ENCODE peak calls at places on chromosome 17, in four cellular contexts. One of them, this sample, is unnamed.

GRCh38 chr17:40539711-40540411 is 25.4 kb downstream of the CCR7 start:
- DNase-seq in upper lobe of right lung: peak
- DNase-seq in activated effector memory CD4-positive, alpha-beta T cell treated with anti-CD3 and anti-CD28 coated beads, Interleukin-2, amount 50 U/mL, for 16 hours: peak
- DNase-seq in fibroblast of the aortic adventitia: no peak
- DNase-seq in this sample: peak

GRCh38 chr17:50129946-50130777 is at the start of gene SAMD14:
- DNase-seq in upper lobe of right lung: peak
- DNase-seq in activated effector memory CD4-positive, alpha-beta T cell treated with anti-CD3 and anti-CD28 coated beads, Interleukin-2, amount 50 U/mL, for 16 hours: peak
- DNase-seq in fibroblast of the aortic adventitia: no peak
- DNase-seq in this sample: no peak

GRCh38 chr17:4340914-4341615 is 25.4 kb downstream of the UBE2G1 start:
- DNase-seq in upper lobe of right lung: no peak
- DNase-seq in activated effector memory CD4-positive, alpha-beta T cell treated with anti-CD3 and anti-CD28 coated beads, Interleukin-2, amount 50 U/mL, for 16 hours: no peak
- DNase-seq in fibroblast of the aortic adventitia: peak
- DNase-seq in this sample: no peak

GRCh38 chr17:55416470-55417052 is 5.1 kb downstream of the MMD start:
- DNase-seq in upper lobe of right lung: no peak
- DNase-seq in activated effector memory CD4-positive, alpha-beta T cell treated with anti-CD3 and anti-CD28 coated beads, Interleukin-2, amount 50 U/mL, for 16 hours: no peak
- DNase-seq in fibroblast of the aortic adventitia: no peak
- DNase-seq in this sample: no peak

GRCh38 chr17:42045719-42046118 is 4.7 kb downstream of the C17orf113 start:
- DNase-seq in upper lobe of right lung: no peak
- DNase-seq in activated effector memory CD4-positive, alpha-beta T cell treated with anti-CD3 and anti-CD28 coated beads, Interleukin-2, amount 50 U/mL, for 16 hours: no peak
- DNase-seq in fibroblast of the aortic adventitia: no peak
- DNase-seq in this sample: no peak

GRCh38 chr17:48612854-48613691 is 2.0 kb downstream of the HOXB8 start:
- DNase-seq in upper lobe of right lung: no peak
- DNase-seq in activated effector memory CD4-positive, alpha-beta T cell treated with anti-CD3 and anti-CD28 coated beads, Interleukin-2, amount 50 U/mL, for 16 hours: peak
- DNase-seq in fibroblast of the aortic adventitia: no peak
- DNase-seq in this sample: peak

GRCh38 chr17:63567229-63567628 is 17.0 kb downstream of the DCAF7 start:
- DNase-seq in upper lobe of right lung: no peak
- DNase-seq in activated effector memory CD4-positive, alpha-beta T cell treated with anti-CD3 and anti-CD28 coated beads, Interleukin-2, amount 50 U/mL, for 16 hours: no peak
- DNase-seq in fibroblast of the aortic adventitia: no peak
- DNase-seq in this sample: no peak

GRCh38 chr17:42277342-42277712 is 1.1 kb upstream of the STAT5B start:
- DNase-seq in upper lobe of right lung: no peak
- DNase-seq in activated effector memory CD4-positive, alpha-beta T cell treated with anti-CD3 and anti-CD28 coated beads, Interleukin-2, amount 50 U/mL, for 16 hours: no peak
- DNase-seq in fibroblast of the aortic adventitia: no peak
- DNase-seq in this sample: no peak

GRCh38 chr17:17874478-17874877 is 37.7 kb upstream of the SREBF1 start:
- DNase-seq in upper lobe of right lung: no peak
- DNase-seq in activated effector memory CD4-positive, alpha-beta T cell treated with anti-CD3 and anti-CD28 coated beads, Interleukin-2, amount 50 U/mL, for 16 hours: no peak
- DNase-seq in fibroblast of the aortic adventitia: peak
- DNase-seq in this sample: no peak

GRCh38 chr17:49821916-49822315 is 26.0 kb downstream of the TAC4 start:
- DNase-seq in upper lobe of right lung: no peak
- DNase-seq in activated effector memory CD4-positive, alpha-beta T cell treated with anti-CD3 and anti-CD28 coated beads, Interleukin-2, amount 50 U/mL, for 16 hours: no peak
- DNase-seq in fibroblast of the aortic adventitia: no peak
- DNase-seq in this sample: no peak

GRCh38 chr17:49000943-49001342 is 3.8 kb downstream of the IGF2BP1 start:
- DNase-seq in upper lobe of right lung: no peak
- DNase-seq in activated effector memory CD4-positive, alpha-beta T cell treated with anti-CD3 and anti-CD28 coated beads, Interleukin-2, amount 50 U/mL, for 16 hours: no peak
- DNase-seq in fibroblast of the aortic adventitia: no peak
- DNase-seq in this sample: no peak

GRCh38 chr17:50169121-50169764 is 3.4 kb downstream of the SGCA start:
- DNase-seq in upper lobe of right lung: no peak
- DNase-seq in activated effector memory CD4-positive, alpha-beta T cell treated with anti-CD3 and anti-CD28 coated beads, Interleukin-2, amount 50 U/mL, for 16 hours: peak
- DNase-seq in fibroblast of the aortic adventitia: peak
- DNase-seq in this sample: peak

GRCh38 chr17:13114601-13115024 is 96.8 kb upstream of the ELAC2 start:
- DNase-seq in upper lobe of right lung: no peak
- DNase-seq in activated effector memory CD4-positive, alpha-beta T cell treated with anti-CD3 and anti-CD28 coated beads, Interleukin-2, amount 50 U/mL, for 16 hours: no peak
- DNase-seq in fibroblast of the aortic adventitia: peak
- DNase-seq in this sample: no peak

GRCh38 chr17:82228278-82228841 is 482 bp upstream of the SLC16A3 start:
- DNase-seq in upper lobe of right lung: peak
- DNase-seq in activated effector memory CD4-positive, alpha-beta T cell treated with anti-CD3 and anti-CD28 coated beads, Interleukin-2, amount 50 U/mL, for 16 hours: peak
- DNase-seq in fibroblast of the aortic adventitia: no peak
- DNase-seq in this sample: peak

GRCh38 chr17:42009170-42009569 is 8.1 kb downstream of the DNAJC7 start:
- DNase-seq in upper lobe of right lung: no peak
- DNase-seq in activated effector memory CD4-positive, alpha-beta T cell treated with anti-CD3 and anti-CD28 coated beads, Interleukin-2, amount 50 U/mL, for 16 hours: no peak
- DNase-seq in fibroblast of the aortic adventitia: no peak
- DNase-seq in this sample: no peak

GRCh38 chr17:41539979-41540701 is 12.0 kb upstream of the KRT19 start:
- DNase-seq in upper lobe of right lung: no peak
- DNase-seq in activated effector memory CD4-positive, alpha-beta T cell treated with anti-CD3 and anti-CD28 coated beads, Interleukin-2, amount 50 U/mL, for 16 hours: no peak
- DNase-seq in fibroblast of the aortic adventitia: no peak
- DNase-seq in this sample: peak

GRCh38 chr17:57919912-57920311 is 35.3 kb downstream of the CUEDC1 start:
- DNase-seq in upper lobe of right lung: no peak
- DNase-seq in activated effector memory CD4-positive, alpha-beta T cell treated with anti-CD3 and anti-CD28 coated beads, Interleukin-2, amount 50 U/mL, for 16 hours: no peak
- DNase-seq in fibroblast of the aortic adventitia: no peak
- DNase-seq in this sample: no peak

GRCh38 chr17:43334744-43335400 is 63.9 kb upstream of the ARL4D start:
- DNase-seq in upper lobe of right lung: no peak
- DNase-seq in activated effector memory CD4-positive, alpha-beta T cell treated with anti-CD3 and anti-CD28 coated beads, Interleukin-2, amount 50 U/mL, for 16 hours: no peak
- DNase-seq in fibroblast of the aortic adventitia: no peak
- DNase-seq in this sample: no peak

GRCh38 chr17:50571681-50572080 is 11.2 kb downstream of the CACNA1G start:
- DNase-seq in upper lobe of right lung: no peak
- DNase-seq in activated effector memory CD4-positive, alpha-beta T cell treated with anti-CD3 and anti-CD28 coated beads, Interleukin-2, amount 50 U/mL, for 16 hours: no peak
- DNase-seq in fibroblast of the aortic adventitia: no peak
- DNase-seq in this sample: no peak

GRCh38 chr17:76546556-76547182 is 6.8 kb downstream of the PRCD start:
- DNase-seq in upper lobe of right lung: no peak
- DNase-seq in activated effector memory CD4-positive, alpha-beta T cell treated with anti-CD3 and anti-CD28 coated beads, Interleukin-2, amount 50 U/mL, for 16 hours: no peak
- DNase-seq in fibroblast of the aortic adventitia: peak
- DNase-seq in this sample: peak

GRCh38 chr17:17382060-17382449 is 78.9 kb downstream of the NT5M start:
- DNase-seq in upper lobe of right lung: no peak
- DNase-seq in activated effector memory CD4-positive, alpha-beta T cell treated with anti-CD3 and anti-CD28 coated beads, Interleukin-2, amount 50 U/mL, for 16 hours: no peak
- DNase-seq in fibroblast of the aortic adventitia: no peak
- DNase-seq in this sample: no peak

GRCh38 chr17:67223924-67224323 is 21.1 kb downstream of the HELZ start:
- DNase-seq in upper lobe of right lung: no peak
- DNase-seq in activated effector memory CD4-positive, alpha-beta T cell treated with anti-CD3 and anti-CD28 coated beads, Interleukin-2, amount 50 U/mL, for 16 hours: peak
- DNase-seq in fibroblast of the aortic adventitia: no peak
- DNase-seq in this sample: no peak

GRCh38 chr17:50266384-50267073 is 7.7 kb upstream of the TMEM92 start:
- DNase-seq in upper lobe of right lung: peak
- DNase-seq in activated effector memory CD4-positive, alpha-beta T cell treated with anti-CD3 and anti-CD28 coated beads, Interleukin-2, amount 50 U/mL, for 16 hours: peak
- DNase-seq in fibroblast of the aortic adventitia: peak
- DNase-seq in this sample: peak

GRCh38 chr17:42399948-42400843 is 12.0 kb upstream of the STAT3 start:
- DNase-seq in upper lobe of right lung: no peak
- DNase-seq in activated effector memory CD4-positive, alpha-beta T cell treated with anti-CD3 and anti-CD28 coated beads, Interleukin-2, amount 50 U/mL, for 16 hours: no peak
- DNase-seq in fibroblast of the aortic adventitia: no peak
- DNase-seq in this sample: no peak

GRCh38 chr17:45311762-45312476 is 4.9 kb downstream of the MAP3K14 start:
- DNase-seq in upper lobe of right lung: peak
- DNase-seq in activated effector memory CD4-positive, alpha-beta T cell treated with anti-CD3 and anti-CD28 coated beads, Interleukin-2, amount 50 U/mL, for 16 hours: peak
- DNase-seq in fibroblast of the aortic adventitia: no peak
- DNase-seq in this sample: peak

GRCh38 chr17:28057731-28058246 is 15.3 kb downstream of the NLK start:
- DNase-seq in upper lobe of right lung: no peak
- DNase-seq in activated effector memory CD4-positive, alpha-beta T cell treated with anti-CD3 and anti-CD28 coated beads, Interleukin-2, amount 50 U/mL, for 16 hours: no peak
- DNase-seq in fibroblast of the aortic adventitia: peak
- DNase-seq in this sample: no peak

GRCh38 chr17:50684612-50685333 is 22.9 kb downstream of the ANKRD40 start:
- DNase-seq in upper lobe of right lung: peak
- DNase-seq in activated effector memory CD4-positive, alpha-beta T cell treated with anti-CD3 and anti-CD28 coated beads, Interleukin-2, amount 50 U/mL, for 16 hours: peak
- DNase-seq in fibroblast of the aortic adventitia: no peak
- DNase-seq in this sample: no peak

GRCh38 chr17:67281736-67282135 is 36.7 kb upstream of the HELZ start:
- DNase-seq in upper lobe of right lung: no peak
- DNase-seq in activated effector memory CD4-positive, alpha-beta T cell treated with anti-CD3 and anti-CD28 coated beads, Interleukin-2, amount 50 U/mL, for 16 hours: no peak
- DNase-seq in fibroblast of the aortic adventitia: no peak
- DNase-seq in this sample: peak

GRCh38 chr17:38341035-38341721 is 2.6 kb downstream of the GPR179 start:
- DNase-seq in upper lobe of right lung: peak
- DNase-seq in activated effector memory CD4-positive, alpha-beta T cell treated with anti-CD3 and anti-CD28 coated beads, Interleukin-2, amount 50 U/mL, for 16 hours: no peak
- DNase-seq in fibroblast of the aortic adventitia: peak
- DNase-seq in this sample: no peak

This sample was measured in spleen.